ENCODE peak calls at places on chromosome 2, in eight cellular contexts. One of them, this sample, is unnamed.

GRCh38 chr2:240519396-240520142 is 38.2 kb downstream of the ANKMY1 start:
- DNase-seq in progenitor cell of endocrine pancreas: no peak
- DNase-seq in astrocyte of the spinal cord: peak
- DNase-seq in endothelial cell: no peak
- DNase-seq in stomach: no peak
- DNase-seq in Peyer's patch: no peak
- DNase-seq in mucosa of descending colon: no peak
- DNase-seq in Calu3: no peak
- DNase-seq in this sample: no peak

GRCh38 chr2:229815342-229815741 is 101.0 kb upstream of the DNER start:
- DNase-seq in progenitor cell of endocrine pancreas: no peak
- DNase-seq in astrocyte of the spinal cord: no peak
- DNase-seq in endothelial cell: no peak
- DNase-seq in stomach: no peak
- DNase-seq in Peyer's patch: no peak
- DNase-seq in mucosa of descending colon: no peak
- DNase-seq in Calu3: no peak
- DNase-seq in this sample: no peak

GRCh38 chr2:25255745-25256485 is 85.8 kb downstream of the DNMT3A start:
- DNase-seq in progenitor cell of endocrine pancreas: no peak
- DNase-seq in astrocyte of the spinal cord: no peak
- DNase-seq in endothelial cell: no peak
- DNase-seq in stomach: no peak
- DNase-seq in Peyer's patch: no peak
- DNase-seq in mucosa of descending colon: no peak
- DNase-seq in Calu3: no peak
- DNase-seq in this sample: no peak

GRCh38 chr2:24724111-24724775 is 68.9 kb downstream of the PTRHD1 start:
- DNase-seq in progenitor cell of endocrine pancreas: no peak
- DNase-seq in astrocyte of the spinal cord: no peak
- DNase-seq in endothelial cell: no peak
- DNase-seq in stomach: no peak
- DNase-seq in Peyer's patch: no peak
- DNase-seq in mucosa of descending colon: no peak
- DNase-seq in Calu3: no peak
- DNase-seq in this sample: no peak

GRCh38 chr2:234951386-234952269 is at the start of gene SH3BP4:
- DNase-seq in progenitor cell of endocrine pancreas: peak
- DNase-seq in astrocyte of the spinal cord: peak
- DNase-seq in endothelial cell: peak
- DNase-seq in stomach: peak
- DNase-seq in Peyer's patch: peak
- DNase-seq in mucosa of descending colon: peak
- DNase-seq in Calu3: peak
- DNase-seq in this sample: peak

GRCh38 chr2:68839260-68839833 is 31.9 kb downstream of the BMP10 start:
- DNase-seq in progenitor cell of endocrine pancreas: no peak
- DNase-seq in astrocyte of the spinal cord: no peak
- DNase-seq in endothelial cell: no peak
- DNase-seq in stomach: no peak
- DNase-seq in Peyer's patch: no peak
- DNase-seq in mucosa of descending colon: peak
- DNase-seq in Calu3: peak
- DNase-seq in this sample: peak

GRCh38 chr2:217622205-217622621 is 380.6 kb downstream of the TNS1 start:
- DNase-seq in progenitor cell of endocrine pancreas: no peak
- DNase-seq in astrocyte of the spinal cord: peak
- DNase-seq in endothelial cell: no peak
- DNase-seq in stomach: no peak
- DNase-seq in Peyer's patch: no peak
- DNase-seq in mucosa of descending colon: peak
- DNase-seq in Calu3: no peak
- DNase-seq in this sample: no peak

GRCh38 chr2:57376985-57377384 is 669.6 kb upstream of the VRK2 start:
- DNase-seq in progenitor cell of endocrine pancreas: no peak
- DNase-seq in astrocyte of the spinal cord: no peak
- DNase-seq in endothelial cell: no peak
- DNase-seq in stomach: no peak
- DNase-seq in Peyer's patch: no peak
- DNase-seq in mucosa of descending colon: no peak
- DNase-seq in Calu3: no peak
- DNase-seq in this sample: peak

GRCh38 chr2:128754246-128754724 is 435.6 kb upstream of the HS6ST1 start:
- DNase-seq in progenitor cell of endocrine pancreas: no peak
- DNase-seq in astrocyte of the spinal cord: no peak
- DNase-seq in endothelial cell: peak
- DNase-seq in stomach: no peak
- DNase-seq in Peyer's patch: peak
- DNase-seq in mucosa of descending colon: peak
- DNase-seq in Calu3: no peak
- DNase-seq in this sample: no peak

GRCh38 chr2:84077504-84077903 is 381.6 kb downstream of the SUCLG1 start:
- DNase-seq in progenitor cell of endocrine pancreas: no peak
- DNase-seq in astrocyte of the spinal cord: no peak
- DNase-seq in endothelial cell: peak
- DNase-seq in stomach: no peak
- DNase-seq in Peyer's patch: peak
- DNase-seq in mucosa of descending colon: peak
- DNase-seq in Calu3: peak
- DNase-seq in this sample: peak

GRCh38 chr2:85397925-85398331 is 12.2 kb downstream of the CAPG start:
- DNase-seq in progenitor cell of endocrine pancreas: no peak
- DNase-seq in astrocyte of the spinal cord: no peak
- DNase-seq in endothelial cell: no peak
- DNase-seq in stomach: no peak
- DNase-seq in Peyer's patch: peak
- DNase-seq in mucosa of descending colon: no peak
- DNase-seq in Calu3: no peak
- DNase-seq in this sample: no peak

GRCh38 chr2:222939208-222939846 is 78.5 kb downstream of the ACSL3 start:
- DNase-seq in progenitor cell of endocrine pancreas: peak
- DNase-seq in astrocyte of the spinal cord: peak
- DNase-seq in endothelial cell: peak
- DNase-seq in stomach: peak
- DNase-seq in Peyer's patch: peak
- DNase-seq in mucosa of descending colon: peak
- DNase-seq in Calu3: peak
- DNase-seq in this sample: peak

GRCh38 chr2:204743368-204743960 is 198.2 kb downstream of the PARD3B start:
- DNase-seq in progenitor cell of endocrine pancreas: no peak
- DNase-seq in astrocyte of the spinal cord: no peak
- DNase-seq in endothelial cell: no peak
- DNase-seq in stomach: no peak
- DNase-seq in Peyer's patch: no peak
- DNase-seq in mucosa of descending colon: no peak
- DNase-seq in Calu3: no peak
- DNase-seq in this sample: no peak
- TF ChIP-seq CTCF in progenitor cell of endocrine pancreas: no peak
- TF ChIP-seq CTCF in astrocyte of the spinal cord: no peak
- TF ChIP-seq CTCF in endothelial cell: no peak
- TF ChIP-seq CTCF in stomach: no peak
- TF ChIP-seq CTCF in Peyer's patch: no peak
- TF ChIP-seq CTCF in mucosa of descending colon: no peak
- TF ChIP-seq CTCF in Calu3: no peak
- TF ChIP-seq CTCF in this sample: no peak

GRCh38 chr2:108184421-108184820 is 55.3 kb upstream of the SULT1C3 start:
- DNase-seq in progenitor cell of endocrine pancreas: no peak
- DNase-seq in astrocyte of the spinal cord: peak
- DNase-seq in endothelial cell: peak
- DNase-seq in stomach: no peak
- DNase-seq in Peyer's patch: peak
- DNase-seq in mucosa of descending colon: peak
- DNase-seq in Calu3: peak
- DNase-seq in this sample: peak

GRCh38 chr2:108182489-108182888 is 57.3 kb upstream of the SULT1C3 start:
- DNase-seq in progenitor cell of endocrine pancreas: no peak
- DNase-seq in astrocyte of the spinal cord: no peak
- DNase-seq in endothelial cell: peak
- DNase-seq in stomach: no peak
- DNase-seq in Peyer's patch: no peak
- DNase-seq in mucosa of descending colon: peak
- DNase-seq in Calu3: peak
- DNase-seq in this sample: peak
- TF ChIP-seq CTCF in progenitor cell of endocrine pancreas: peak
- TF ChIP-seq CTCF in astrocyte of the spinal cord: peak
- TF ChIP-seq CTCF in endothelial cell: peak
- TF ChIP-seq CTCF in stomach: no peak
- TF ChIP-seq CTCF in Peyer's patch: no peak
- TF ChIP-seq CTCF in mucosa of descending colon: no peak
- TF ChIP-seq CTCF in Calu3: peak
- TF ChIP-seq CTCF in this sample: no peak

DNA sequence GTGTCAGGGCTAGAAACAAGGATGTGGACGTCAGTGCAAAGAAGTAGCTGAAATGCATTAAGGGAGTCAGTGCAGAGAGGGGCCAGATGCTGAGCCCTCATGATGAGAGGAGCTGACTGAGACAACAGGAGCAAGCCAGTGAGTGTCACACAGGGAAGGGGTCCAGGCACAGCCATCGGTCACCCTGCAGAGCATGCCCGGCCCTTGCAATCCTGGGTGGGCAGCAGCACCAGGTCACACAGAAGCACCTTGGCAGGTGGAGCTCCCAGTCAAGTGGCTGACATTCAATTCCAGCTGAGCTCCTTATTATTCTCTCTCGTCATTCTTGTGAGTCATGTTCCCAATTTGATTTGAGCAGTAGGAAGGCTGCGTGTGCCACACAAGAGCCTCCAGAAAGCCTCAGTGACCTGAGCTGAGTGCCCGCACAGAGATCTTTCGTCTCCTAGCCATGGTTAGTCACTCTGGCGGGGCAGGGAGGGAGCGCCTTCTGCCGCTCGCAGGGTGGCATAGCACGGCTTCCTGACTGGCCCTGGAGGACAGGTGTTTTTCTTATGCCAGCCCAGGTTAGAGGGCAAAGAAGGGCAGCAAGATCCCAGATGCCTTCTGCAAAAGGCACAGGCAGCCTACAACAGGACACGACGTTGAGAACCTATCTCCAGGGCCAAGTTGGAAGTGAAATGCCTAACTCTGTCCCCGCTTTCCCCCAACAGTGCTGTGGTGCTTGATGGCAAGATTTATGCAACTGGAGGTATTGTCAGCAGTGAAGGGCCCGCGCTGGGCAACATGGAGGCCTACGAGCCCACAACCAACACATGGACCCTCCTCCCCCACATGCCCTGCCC is 220.9 kb downstream of the ATAD2B start:
- DNase-seq in progenitor cell of endocrine pancreas: no peak
- DNase-seq in astrocyte of the spinal cord: no peak
- DNase-seq in endothelial cell: no peak
- DNase-seq in stomach: no peak
- DNase-seq in Peyer's patch: peak
- DNase-seq in mucosa of descending colon: no peak
- DNase-seq in Calu3: no peak
- DNase-seq in this sample: no peak
- TF ChIP-seq CTCF in progenitor cell of endocrine pancreas: no peak
- TF ChIP-seq CTCF in astrocyte of the spinal cord: no peak
- TF ChIP-seq CTCF in endothelial cell: no peak
- TF ChIP-seq CTCF in stomach: no peak
- TF ChIP-seq CTCF in Peyer's patch: no peak
- TF ChIP-seq CTCF in mucosa of descending colon: no peak
- TF ChIP-seq CTCF in Calu3: no peak
- TF ChIP-seq CTCF in this sample: no peak

GRCh38 chr2:135741395-135742306 is at the start of gene UBXN4:
- DNase-seq in progenitor cell of endocrine pancreas: peak
- DNase-seq in astrocyte of the spinal cord: peak
- DNase-seq in endothelial cell: peak
- DNase-seq in stomach: peak
- DNase-seq in Peyer's patch: peak
- DNase-seq in mucosa of descending colon: peak
- DNase-seq in Calu3: peak
- DNase-seq in this sample: peak
- TF ChIP-seq CTCF in progenitor cell of endocrine pancreas: peak
- TF ChIP-seq CTCF in astrocyte of the spinal cord: peak
- TF ChIP-seq CTCF in endothelial cell: peak
- TF ChIP-seq CTCF in stomach: no peak
- TF ChIP-seq CTCF in Peyer's patch: no peak
- TF ChIP-seq CTCF in mucosa of descending colon: no peak
- TF ChIP-seq CTCF in Calu3: no peak
- TF ChIP-seq CTCF in this sample: peak

DNA sequence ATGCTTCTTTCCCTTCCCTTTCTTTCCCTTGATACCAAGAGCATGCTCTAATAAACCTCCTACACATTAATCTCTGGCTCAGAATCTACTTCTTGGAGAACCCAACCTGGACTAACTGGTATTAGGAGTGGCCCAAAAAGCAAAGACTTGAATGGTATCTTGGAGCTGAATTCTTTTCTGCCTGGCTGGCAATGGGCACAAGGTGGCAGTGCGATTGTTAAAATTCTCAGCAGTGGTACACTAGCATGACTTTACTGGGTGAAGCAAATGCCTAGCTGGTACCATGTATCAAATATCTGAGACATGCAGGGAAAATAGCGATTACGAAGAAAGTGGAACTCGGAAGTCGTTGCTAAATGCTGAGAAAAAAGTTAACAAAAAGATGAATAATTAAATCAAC is 376.1 kb downstream of the XIRP2 start:
- DNase-seq in progenitor cell of endocrine pancreas: no peak
- DNase-seq in astrocyte of the spinal cord: peak
- DNase-seq in endothelial cell: peak
- DNase-seq in stomach: no peak
- DNase-seq in Peyer's patch: peak
- DNase-seq in mucosa of descending colon: peak
- DNase-seq in Calu3: peak
- DNase-seq in this sample: peak
- TF ChIP-seq CTCF in progenitor cell of endocrine pancreas: peak
- TF ChIP-seq CTCF in astrocyte of the spinal cord: peak
- TF ChIP-seq CTCF in endothelial cell: peak
- TF ChIP-seq CTCF in stomach: no peak
- TF ChIP-seq CTCF in Peyer's patch: no peak
- TF ChIP-seq CTCF in mucosa of descending colon: peak
- TF ChIP-seq CTCF in Calu3: peak
- TF ChIP-seq CTCF in this sample: peak

DNA sequence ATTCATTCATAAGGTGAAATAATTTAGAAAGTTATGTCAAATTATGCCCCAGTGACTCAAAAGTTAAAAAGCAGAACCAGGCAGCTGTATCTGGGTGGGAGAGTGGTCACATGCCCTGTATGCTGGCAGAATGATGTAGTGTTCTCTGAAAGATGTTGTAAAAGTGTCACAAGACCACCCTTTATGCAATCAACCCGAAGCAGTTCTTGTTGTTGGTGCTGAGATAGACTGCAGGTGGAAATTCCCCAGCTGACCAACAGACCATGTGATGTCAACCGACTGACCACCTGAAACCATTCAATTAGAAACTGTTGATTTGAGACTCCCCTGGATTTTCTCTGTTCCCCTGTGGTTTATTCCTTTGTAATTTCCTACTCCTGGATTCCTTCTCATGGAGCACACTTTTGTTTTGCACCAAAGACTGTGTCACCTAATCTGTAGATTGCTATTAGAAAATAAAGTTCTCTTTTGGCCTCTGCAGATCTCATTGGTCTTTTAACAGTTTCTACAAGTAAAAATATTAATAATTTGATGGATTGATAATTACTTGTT is 1341.3 kb upstream of the LRRTM1 start:
- DNase-seq in progenitor cell of endocrine pancreas: no peak
- DNase-seq in astrocyte of the spinal cord: no peak
- DNase-seq in endothelial cell: no peak
- DNase-seq in stomach: no peak
- DNase-seq in Peyer's patch: no peak
- DNase-seq in mucosa of descending colon: no peak
- DNase-seq in Calu3: no peak
- DNase-seq in this sample: no peak
- TF ChIP-seq CTCF in progenitor cell of endocrine pancreas: no peak
- TF ChIP-seq CTCF in astrocyte of the spinal cord: no peak
- TF ChIP-seq CTCF in endothelial cell: no peak
- TF ChIP-seq CTCF in stomach: no peak
- TF ChIP-seq CTCF in Peyer's patch: no peak
- TF ChIP-seq CTCF in mucosa of descending colon: no peak
- TF ChIP-seq CTCF in Calu3: no peak
- TF ChIP-seq CTCF in this sample: no peak

GRCh38 chr2:34570266-34570872 is 971.3 kb upstream of the FAM98A start:
- DNase-seq in progenitor cell of endocrine pancreas: no peak
- DNase-seq in astrocyte of the spinal cord: no peak
- DNase-seq in endothelial cell: no peak
- DNase-seq in stomach: peak
- DNase-seq in Peyer's patch: no peak
- DNase-seq in mucosa of descending colon: peak
- DNase-seq in Calu3: no peak
- DNase-seq in this sample: peak
- TF ChIP-seq CTCF in progenitor cell of endocrine pancreas: peak
- TF ChIP-seq CTCF in astrocyte of the spinal cord: no peak
- TF ChIP-seq CTCF in endothelial cell: no peak
- TF ChIP-seq CTCF in stomach: no peak
- TF ChIP-seq CTCF in Peyer's patch: no peak
- TF ChIP-seq CTCF in mucosa of descending colon: no peak
- TF ChIP-seq CTCF in Calu3: no peak
- TF ChIP-seq CTCF in this sample: peak

This sample was measured in MCF 10A.